ENCODE peak calls at places on chromosomes 12 and 14, in four cellular contexts. One of them, this sample, is unnamed.

GRCh38 chr14:98931911-98932310 is 340.1 kb downstream of the BCL11B start:
- DNase-seq in NCI-H345: no peak
- DNase-seq in hippocampal formation: no peak
- DNase-seq in stimulated activated CD4-positive, alpha-beta T cell treated with anti-CD3 and anti-CD28 coated beads, Interleukin-1b, Interleukin-23, amount 100 ng/mL, for 24 hours: peak
- DNase-seq in this sample: no peak

GRCh38 chr12:319116-319515 is 56.5 kb upstream of the SLC6A13 start:
- DNase-seq in NCI-H345: no peak
- DNase-seq in hippocampal formation: no peak
- DNase-seq in stimulated activated CD4-positive, alpha-beta T cell treated with anti-CD3 and anti-CD28 coated beads, Interleukin-1b, Interleukin-23, amount 100 ng/mL, for 24 hours: no peak
- DNase-seq in this sample: no peak

GRCh38 chr14:91968280-91968679 is 20.8 kb upstream of the FBLN5 start:
- DNase-seq in NCI-H345: no peak
- DNase-seq in hippocampal formation: no peak
- DNase-seq in stimulated activated CD4-positive, alpha-beta T cell treated with anti-CD3 and anti-CD28 coated beads, Interleukin-1b, Interleukin-23, amount 100 ng/mL, for 24 hours: no peak
- DNase-seq in this sample: no peak

GRCh38 chr12:54784115-54784514 is 70.2 kb upstream of the MUCL1 start:
- DNase-seq in NCI-H345: no peak
- DNase-seq in hippocampal formation: no peak
- DNase-seq in stimulated activated CD4-positive, alpha-beta T cell treated with anti-CD3 and anti-CD28 coated beads, Interleukin-1b, Interleukin-23, amount 100 ng/mL, for 24 hours: no peak
- DNase-seq in this sample: no peak

GRCh38 chr14:99654235-99655000 is 9.5 kb downstream of the HHIPL1 start:
- DNase-seq in NCI-H345: no peak
- DNase-seq in hippocampal formation: no peak
- DNase-seq in stimulated activated CD4-positive, alpha-beta T cell treated with anti-CD3 and anti-CD28 coated beads, Interleukin-1b, Interleukin-23, amount 100 ng/mL, for 24 hours: no peak
- DNase-seq in this sample: peak

GRCh38 chr14:94673781-94674231 is 61.6 kb downstream of the SERPINA3 start:
- DNase-seq in NCI-H345: no peak
- DNase-seq in hippocampal formation: no peak
- DNase-seq in stimulated activated CD4-positive, alpha-beta T cell treated with anti-CD3 and anti-CD28 coated beads, Interleukin-1b, Interleukin-23, amount 100 ng/mL, for 24 hours: no peak
- DNase-seq in this sample: no peak

GRCh38 chr12:89951050-89951693 is 242.5 kb upstream of the ATP2B1 start:
- DNase-seq in NCI-H345: no peak
- DNase-seq in hippocampal formation: no peak
- DNase-seq in stimulated activated CD4-positive, alpha-beta T cell treated with anti-CD3 and anti-CD28 coated beads, Interleukin-1b, Interleukin-23, amount 100 ng/mL, for 24 hours: no peak
- DNase-seq in this sample: no peak

GRCh38 chr12:120481022-120481767 is 11.6 kb upstream of the SRSF9 start:
- DNase-seq in NCI-H345: no peak
- DNase-seq in hippocampal formation: no peak
- DNase-seq in stimulated activated CD4-positive, alpha-beta T cell treated with anti-CD3 and anti-CD28 coated beads, Interleukin-1b, Interleukin-23, amount 100 ng/mL, for 24 hours: no peak
- DNase-seq in this sample: no peak

GRCh38 chr12:100566887-100567637 is 6.4 kb upstream of the GAS2L3 start:
- DNase-seq in NCI-H345: no peak
- DNase-seq in hippocampal formation: peak
- DNase-seq in stimulated activated CD4-positive, alpha-beta T cell treated with anti-CD3 and anti-CD28 coated beads, Interleukin-1b, Interleukin-23, amount 100 ng/mL, for 24 hours: no peak
- DNase-seq in this sample: peak

GRCh38 chr12:28442101-28442500 is 251.8 kb downstream of the CCDC91 start:
- DNase-seq in NCI-H345: no peak
- DNase-seq in hippocampal formation: no peak
- DNase-seq in stimulated activated CD4-positive, alpha-beta T cell treated with anti-CD3 and anti-CD28 coated beads, Interleukin-1b, Interleukin-23, amount 100 ng/mL, for 24 hours: no peak
- DNase-seq in this sample: no peak

GRCh38 chr12:60337865-60338549 is 742.2 kb downstream of the SLC16A7 start:
- DNase-seq in NCI-H345: no peak
- DNase-seq in hippocampal formation: no peak
- DNase-seq in stimulated activated CD4-positive, alpha-beta T cell treated with anti-CD3 and anti-CD28 coated beads, Interleukin-1b, Interleukin-23, amount 100 ng/mL, for 24 hours: no peak
- DNase-seq in this sample: no peak

GRCh38 chr14:92625213-92625612 is 111.6 kb downstream of the RIN3 start:
- DNase-seq in NCI-H345: no peak
- DNase-seq in hippocampal formation: no peak
- DNase-seq in stimulated activated CD4-positive, alpha-beta T cell treated with anti-CD3 and anti-CD28 coated beads, Interleukin-1b, Interleukin-23, amount 100 ng/mL, for 24 hours: no peak
- DNase-seq in this sample: no peak

GRCh38 chr12:9692909-9693308 is 23.4 kb downstream of the CLEC2D start:
- DNase-seq in NCI-H345: no peak
- DNase-seq in hippocampal formation: no peak
- DNase-seq in stimulated activated CD4-positive, alpha-beta T cell treated with anti-CD3 and anti-CD28 coated beads, Interleukin-1b, Interleukin-23, amount 100 ng/mL, for 24 hours: no peak
- DNase-seq in this sample: no peak

GRCh38 chr12:126914170-126914796 is 1352.7 kb upstream of the TMEM132C start:
- DNase-seq in NCI-H345: no peak
- DNase-seq in hippocampal formation: no peak
- DNase-seq in stimulated activated CD4-positive, alpha-beta T cell treated with anti-CD3 and anti-CD28 coated beads, Interleukin-1b, Interleukin-23, amount 100 ng/mL, for 24 hours: no peak
- DNase-seq in this sample: no peak

GRCh38 chr12:104182144-104182543 is 33.4 kb upstream of the TXNRD1 start:
- DNase-seq in NCI-H345: no peak
- DNase-seq in hippocampal formation: no peak
- DNase-seq in stimulated activated CD4-positive, alpha-beta T cell treated with anti-CD3 and anti-CD28 coated beads, Interleukin-1b, Interleukin-23, amount 100 ng/mL, for 24 hours: no peak
- DNase-seq in this sample: no peak

GRCh38 chr12:52984136-52984535 is 22.1 kb upstream of the EIF4B start:
- DNase-seq in NCI-H345: no peak
- DNase-seq in hippocampal formation: no peak
- DNase-seq in stimulated activated CD4-positive, alpha-beta T cell treated with anti-CD3 and anti-CD28 coated beads, Interleukin-1b, Interleukin-23, amount 100 ng/mL, for 24 hours: no peak
- DNase-seq in this sample: no peak

GRCh38 chr14:88870777-88871176 is 46.3 kb downstream of the TTC8 start:
- DNase-seq in NCI-H345: no peak
- DNase-seq in hippocampal formation: no peak
- DNase-seq in stimulated activated CD4-positive, alpha-beta T cell treated with anti-CD3 and anti-CD28 coated beads, Interleukin-1b, Interleukin-23, amount 100 ng/mL, for 24 hours: no peak
- DNase-seq in this sample: peak

This sample was measured in globus pallidus.